ENCODE peak calls at places on chromosomes 16 and 17, in eight cellular contexts. U is foreskin keratinocyte, P is kidney epithelial cell, G is prostate gland, Y is esophagus squamous epithelium, L is B cell, N is left lung, S is CD14-positive monocyte. K is an unnamed sample.

GRCh38 chr17:32136856-32137255 is 5.4 kb upstream of the RHOT1 start:
- DNase-seq in U (no peak), P (no peak), G (no peak), Y (no peak), L (no peak), N (no peak), S (no peak), K (no peak)

GRCh38 chr17:77315010-77315409 is 174.2 kb downstream of the SEC14L1 start:
- DNase-seq in U (no peak), P (no peak), G (no peak), Y (no peak), L (no peak), N (peak), S (no peak), K (no peak)

GRCh38 chr16:46731691-46732555 is 16.2 kb downstream of the MYLK3 start:
- DNase-seq in U (no peak), P (no peak), G (no peak), Y (no peak), L (no peak), N (no peak), S (no peak), K (no peak)

GRCh38 chr16:61820398-61820797 is 215.8 kb downstream of the CDH8 start:
- DNase-seq in U (peak), P (peak), G (no peak), Y (no peak), L (no peak), N (no peak), S (no peak), K (no peak)

GRCh38 chr16:7397901-7398300 is 65.3 kb downstream of the RBFOX1 start:
- DNase-seq in U (no peak), P (peak), G (no peak), Y (no peak), L (no peak), N (no peak), S (no peak), K (no peak)

GRCh38 chr17:17919169-17920107 is 52.8 kb downstream of the TOM1L2 start:
- DNase-seq in U (no peak), P (no peak), G (peak), Y (no peak), L (peak), N (peak), S (peak), K (peak)

GRCh38 chr16:46895399-46896313 is 11.5 kb downstream of the GPT2 start:
- DNase-seq in U (no peak), P (no peak), G (no peak), Y (no peak), L (no peak), N (no peak), S (no peak), K (no peak)

GRCh38 chr16:26598061-26598460 is 468.7 kb upstream of the C16orf82 start:
- DNase-seq in U (no peak), P (no peak), G (no peak), Y (no peak), L (no peak), N (no peak), S (no peak), K (no peak)

GRCh38 chr17:82528484-82529265 is 9.1 kb downstream of the FOXK2 start:
- DNase-seq in U (peak), P (no peak), G (peak), Y (no peak), L (no peak), N (no peak), S (peak), K (no peak)

GRCh38 chr17:41464682-41465081 is 2.5 kb downstream of the KRT32 start:
- DNase-seq in U (peak), P (peak), G (peak), Y (no peak), L (no peak), N (peak), S (no peak), K (no peak)

GRCh38 chr16:57041182-57042156 is 50.9 kb upstream of the CPNE2 start:
- DNase-seq in U (no peak), P (no peak), G (no peak), Y (no peak), L (peak), N (no peak), S (no peak), K (no peak)

GRCh38 chr16:3762080-3762750 is 44.9 kb upstream of the TRAP1 start:
- DNase-seq in U (no peak), P (no peak), G (no peak), Y (no peak), L (no peak), N (no peak), S (no peak), K (no peak)

GRCh38 chr17:2171725-2172446 is 117.0 kb downstream of the HIC1 start:
- DNase-seq in U (peak), P (no peak), G (peak), Y (no peak), L (no peak), N (peak), S (no peak), K (no peak)

GRCh38 chr17:69223809-69224208 is 4.8 kb downstream of the ABCA10 start:
- DNase-seq in U (no peak), P (peak), G (no peak), Y (no peak), L (no peak), N (no peak), S (no peak), K (no peak)

GRCh38 chr16:57765160-57765728 is 29.7 kb downstream of the KATNB1 start:
- DNase-seq in U (no peak), P (no peak), G (no peak), Y (no peak), L (no peak), N (no peak), S (no peak), K (no peak)

GRCh38 chr16:88650749-88651275 is at the start of gene CYBA:
- DNase-seq in U (no peak), P (no peak), G (peak), Y (no peak), L (peak), N (peak), S (peak), K (no peak)

GRCh38 chr16:30065943-30066881 is 652 bp downstream of the ALDOA start:
- DNase-seq in U (no peak), P (no peak), G (no peak), Y (no peak), L (no peak), N (peak), S (peak), K (no peak)

GRCh38 chr17:39722965-39723848 is 7.1 kb downstream of the MIEN1 start:
- DNase-seq in U (no peak), P (no peak), G (no peak), Y (no peak), L (no peak), N (no peak), S (no peak), K (no peak)

GRCh38 chr17:63399316-63399715 is 46.8 kb downstream of the CYB561 start:
- DNase-seq in U (no peak), P (no peak), G (no peak), Y (no peak), L (no peak), N (no peak), S (no peak), K (no peak)

GRCh38 chr16:19213885-19214284 is 45.8 kb downstream of the SYT17 start:
- DNase-seq in U (no peak), P (no peak), G (no peak), Y (no peak), L (no peak), N (no peak), S (no peak), K (no peak)
- TF ChIP-seq CTCF in U (peak), P (no peak), G (no peak), Y (no peak), L (peak), N (no peak), S (no peak), K (no peak)

GRCh38 chr16:79264237-79265104 is 336.1 kb downstream of the MAF start:
- DNase-seq in U (no peak), P (no peak), G (no peak), Y (no peak), L (no peak), N (no peak), S (peak), K (no peak)

GRCh38 chr16:79265701-79266100 is 334.8 kb downstream of the MAF start:
- DNase-seq in U (no peak), P (no peak), G (no peak), Y (no peak), L (no peak), N (no peak), S (no peak), K (no peak)

GRCh38 chr16:79257958-79258490 is 342.5 kb downstream of the MAF start:
- DNase-seq in U (no peak), P (no peak), G (no peak), Y (no peak), L (no peak), N (no peak), S (no peak), K (no peak)

GRCh38 chr16:79261944-79262552 is 338.5 kb downstream of the MAF start:
- DNase-seq in U (no peak), P (no peak), G (no peak), Y (no peak), L (no peak), N (no peak), S (no peak), K (no peak)

GRCh38 chr16:79261461-79261860 is 339.1 kb downstream of the MAF start:
- DNase-seq in U (no peak), P (no peak), G (no peak), Y (no peak), L (no peak), N (no peak), S (no peak), K (no peak)
- TF ChIP-seq CTCF in U (peak), P (peak), G (no peak), Y (no peak), L (no peak), N (peak), S (peak), K (peak)

DNA sequence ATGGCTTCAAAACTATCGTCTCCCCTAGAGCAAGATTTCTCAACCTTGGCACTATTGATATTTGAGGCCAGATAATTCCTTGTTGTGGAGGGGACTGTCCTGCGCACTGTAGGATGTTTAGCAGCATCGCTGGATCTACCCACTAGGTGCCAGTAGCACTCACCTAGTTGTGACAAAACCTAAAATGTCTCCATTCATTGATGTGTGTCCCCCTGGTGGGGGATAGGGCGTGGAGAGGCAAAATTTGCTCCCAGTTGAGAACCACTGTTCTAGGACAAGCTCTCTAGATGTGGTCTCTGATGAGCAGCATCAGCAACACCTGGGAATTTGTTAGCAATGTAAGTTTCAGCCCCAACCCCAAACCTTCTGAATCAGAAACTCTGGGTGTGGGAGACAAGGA is 259.0 kb downstream of the XYLT1 start:
- DNase-seq in U (no peak), P (no peak), G (no peak), Y (no peak), L (peak), N (no peak), S (no peak), K (no peak)
- TF ChIP-seq CTCF in U (peak), P (no peak), G (no peak), Y (no peak), L (peak), N (no peak), S (peak), K (peak)

DNA sequence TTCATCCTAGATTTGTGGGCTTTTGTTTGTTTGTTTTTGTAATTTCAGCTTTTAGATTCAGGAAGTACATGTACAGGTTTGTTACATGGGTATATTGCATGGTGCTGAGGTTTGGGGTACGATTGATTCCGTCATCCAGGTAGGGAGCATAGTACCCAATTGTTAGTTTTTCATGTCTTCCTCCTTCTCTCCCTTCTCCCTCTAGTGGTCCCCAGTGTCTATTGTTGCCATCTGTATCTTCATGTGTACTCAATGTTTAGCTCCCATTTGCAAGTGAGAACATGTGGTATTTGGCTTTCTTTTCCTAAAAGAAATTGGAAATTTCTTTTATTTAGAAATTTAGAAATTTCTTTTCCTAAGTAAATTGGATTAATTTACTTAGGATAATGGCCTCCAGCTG is 37.1 kb upstream of the BCAS3 start:
- DNase-seq in U (no peak), P (no peak), G (no peak), Y (no peak), L (no peak), N (no peak), S (no peak), K (no peak)
- TF ChIP-seq CTCF in U (peak), P (peak), G (peak), Y (no peak), L (no peak), N (no peak), S (peak), K (peak)

DNA sequence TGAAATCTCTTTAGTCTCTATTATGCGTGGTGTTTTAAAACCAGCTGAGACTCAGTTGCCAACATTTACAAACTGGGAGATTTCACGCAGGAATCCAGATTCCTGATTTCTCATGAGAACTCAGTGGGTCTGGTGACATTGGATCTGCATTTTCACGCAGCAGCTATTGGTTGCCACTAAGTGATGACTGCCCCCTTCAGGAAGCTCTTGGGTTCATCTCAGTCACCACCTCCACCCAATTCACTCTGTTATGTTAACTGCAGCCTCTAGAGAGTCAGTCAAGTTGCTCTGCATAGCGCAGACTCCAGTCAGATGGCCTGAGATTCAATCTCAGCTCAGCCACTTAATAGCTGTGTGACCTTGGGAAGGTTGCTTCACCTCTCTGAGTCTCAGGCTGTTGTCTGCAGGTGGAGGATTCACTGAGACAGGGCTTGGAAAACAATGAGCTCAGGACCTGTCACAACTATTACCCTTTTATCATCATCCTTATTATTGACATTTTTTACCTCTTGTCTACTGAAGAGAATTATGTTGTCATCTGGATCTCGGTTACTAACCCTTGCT is 6.4 kb downstream of the SHISA9 start:
- DNase-seq in U (no peak), P (no peak), G (no peak), Y (no peak), L (no peak), N (no peak), S (no peak), K (no peak)
- TF ChIP-seq CTCF in U (no peak), P (peak), G (no peak), Y (no peak), L (no peak), N (no peak), S (no peak), K (no peak)

DNA sequence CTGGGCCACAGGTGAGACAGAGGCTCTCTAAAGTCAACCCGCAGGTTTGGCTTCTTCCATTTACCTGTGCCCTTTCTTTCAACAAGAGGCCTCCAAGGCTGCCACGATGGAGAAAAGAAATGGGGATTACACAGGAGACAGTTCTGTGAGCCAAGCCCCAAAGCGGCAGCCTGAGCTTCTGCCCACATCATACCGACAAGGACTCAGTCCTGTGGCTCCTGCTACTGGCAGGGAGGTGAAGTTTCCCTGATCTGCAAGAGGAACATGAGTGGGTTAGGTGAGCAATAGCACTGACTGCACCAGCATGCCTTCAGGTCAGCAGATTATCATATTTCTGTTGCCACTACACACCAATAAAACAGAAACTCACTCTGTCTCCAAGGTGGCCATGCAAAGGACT is 800.0 kb downstream of the KCNJ18 start:
- DNase-seq in U (no peak), P (no peak), G (no peak), Y (no peak), L (no peak), N (no peak), S (no peak), K (no peak)
- TF ChIP-seq CTCF in U (no peak), P (no peak), G (no peak), Y (no peak), L (no peak), N (no peak), S (no peak), K (no peak)

K was measured in D721Med.